ENCODE peak calls at places on chromosomes 16 and 17, in six cellular contexts. G is upper lobe of left lung, O is GM23338, P is stomach, U is prostate gland, J is transverse colon. L is an unnamed sample.

GRCh38 chr17:44278006-44278405 is 10.1 kb upstream of the SLC4A1 start:
- DNase-seq in O (no peak), G (no peak), U (no peak), J (no peak), P (no peak), L (no peak)

GRCh38 chr16:55482056-55482455 is 3.1 kb downstream of the MMP2 start:
- DNase-seq in O (no peak), U (no peak), J (no peak), G (no peak), P (no peak), L (no peak)

GRCh38 chr16:65916995-65917394 is 449.5 kb upstream of the CDH5 start:
- DNase-seq in G (no peak), U (no peak), J (no peak), P (no peak), O (peak; percentile 45), L (no peak)

GRCh38 chr16:35305476-35305875 is 1846.1 kb downstream of the TP53TG3F start:
- DNase-seq in U (no peak), O (no peak), G (no peak), J (no peak), P (no peak), L (no peak)

GRCh38 chr17:57732062-57732461 is 13.0 kb downstream of the CCDC182 start:
- DNase-seq in G (no peak), P (no peak), O (no peak), J (no peak), U (no peak), L (no peak)

GRCh38 chr17:6755731-6756184 is at the start of gene XAF1:
- DNase-seq in O (no peak), J (peak; percentile 52), U (peak; percentile 25), G (peak; percentile 38), P (peak; percentile 46), L (peak; percentile 84)

GRCh38 chr16:51150159-51150893 is 744 bp downstream of the SALL1 start:
- DNase-seq in J (no peak), U (no peak), O (peak; percentile 57), P (no peak), G (no peak), L (no peak)

GRCh38 chr17:30413109-30413508 is 34.4 kb downstream of the CPD start:
- DNase-seq in O (no peak), J (no peak), P (no peak), U (no peak), G (no peak), L (no peak)

GRCh38 chr17:20925091-20925490 is 117.7 kb downstream of the USP22 start:
- DNase-seq in G (no peak), U (no peak), O (no peak), P (no peak), J (no peak), L (no peak)

GRCh38 chr17:52106638-52107261 is 51.8 kb downstream of the CA10 start:
- DNase-seq in G (peak; percentile 22), J (peak; percentile 33), U (peak; percentile 27), O (peak; percentile 76), P (peak; percentile 50), L (no peak)

GRCh38 chr16:54750249-54750648 is 180.4 kb upstream of the IRX5 start:
- DNase-seq in J (no peak), O (no peak), P (no peak), U (no peak), G (no peak), L (no peak)

GRCh38 chr16:12917653-12918052 is 16.3 kb downstream of the SHISA9 start:
- DNase-seq in J (no peak), P (no peak), O (peak; percentile 48), U (no peak), G (no peak), L (no peak)

GRCh38 chr17:72151565-72152391 is 31.0 kb downstream of the SOX9 start:
- DNase-seq in J (peak; percentile 29), P (peak; percentile 82), G (peak; percentile 50), U (peak; percentile 85), O (peak; percentile 62), L (no peak)

GRCh38 chr17:76013377-76013932 is 12.8 kb downstream of the CDK3 start:
- DNase-seq in P (no peak), J (no peak), U (no peak), G (no peak), O (no peak), L (no peak)

GRCh38 chr16:82627811-82628339 is 1.1 kb downstream of the CDH13 start:
- DNase-seq in G (no peak), U (peak; percentile 52), O (peak; percentile 49), P (peak; percentile 50), J (peak; percentile 26), L (no peak)

GRCh38 chr16:82630688-82631087 is 3.9 kb downstream of the CDH13 start:
- DNase-seq in U (no peak), P (no peak), J (no peak), G (no peak), O (no peak), L (no peak)

GRCh38 chr16:82628741-82629140 is 2.0 kb downstream of the CDH13 start:
- DNase-seq in O (no peak), P (no peak), G (no peak), U (no peak), J (no peak), L (no peak)

GRCh38 chr16:82630219-82630618 is 3.5 kb downstream of the CDH13 start:
- DNase-seq in J (no peak), O (no peak), U (no peak), G (no peak), P (no peak), L (no peak)

GRCh38 chr16:82629441-82630027 is 2.8 kb downstream of the CDH13 start:
- DNase-seq in U (peak; percentile 36), P (no peak), J (no peak), O (peak; percentile 52), G (no peak), L (no peak)
- TF ChIP-seq POLR2AphosphoS5 in U (no peak), P (no peak), J (no peak), O (no peak), G (no peak), L (no peak)

DNA sequence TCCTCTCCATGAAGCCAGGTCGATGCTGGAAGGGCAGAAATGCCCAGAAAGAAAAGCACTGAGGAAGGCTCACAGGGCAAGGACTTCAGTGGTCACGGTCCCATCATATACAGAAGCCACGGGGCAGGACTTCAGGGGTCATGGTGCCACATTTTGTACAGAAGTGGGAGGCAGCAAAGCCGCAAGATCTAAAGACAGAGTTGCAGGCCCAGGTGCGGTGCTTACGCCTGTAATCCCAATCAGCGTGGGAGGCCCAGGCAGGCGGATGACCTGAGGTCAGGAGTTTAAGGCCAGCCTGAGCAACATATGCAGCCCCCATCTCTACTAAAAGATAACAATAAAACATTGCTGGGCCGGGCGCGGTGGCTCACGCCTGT is 96.0 kb downstream of the NXN start:
- DNase-seq in O (no peak), J (no peak), P (no peak), U (no peak), G (no peak), L (no peak)
- H3K27ac ChIP-seq in O (peak overlapping the region; percentile 85), J (peak overlapping the region; percentile 89), P (peak overlapping the region; percentile 80), U (peak overlapping the region; percentile 74), G (peak overlapping the region; percentile 75), L (peak overlapping the region; percentile 43)

DNA sequence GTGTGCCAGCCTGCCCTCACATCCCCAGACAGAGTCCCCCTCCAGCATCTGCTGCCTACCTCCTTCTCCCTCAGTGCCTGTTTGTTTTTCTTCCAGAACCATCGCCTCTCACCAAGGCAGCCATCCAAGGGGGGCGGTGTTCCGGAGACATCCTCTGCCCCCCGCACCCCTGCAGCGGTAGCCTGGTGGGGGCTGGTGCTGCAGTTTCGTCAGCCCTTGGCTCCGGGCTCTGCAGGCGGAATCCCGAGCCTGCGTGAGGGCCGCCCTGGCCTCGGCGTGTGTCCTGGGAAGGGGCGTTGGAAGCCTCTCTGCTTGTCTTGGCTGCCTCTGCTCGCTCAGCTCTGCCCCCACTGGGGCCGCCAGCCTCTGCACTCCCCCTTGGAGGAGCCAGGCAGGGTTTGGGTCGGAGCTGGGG is 126.0 kb upstream of the CIBAR2 start:
- DNase-seq in P (peak; percentile 33), G (no peak), J (peak; percentile 58), O (peak; percentile 80), U (no peak), L (no peak)
- TF ChIP-seq POLR2AphosphoS5 in P (peak; percentile 49), G (peak; percentile 49), J (peak; percentile 18), O (no peak), U (peak; percentile 59), L (no peak)

GRCh38 chr16:22635345-22635744 is 124.7 kb downstream of the NPIPB5 start:
- DNase-seq in U (no peak), G (no peak), P (no peak), O (peak; percentile 96), J (no peak), L (no peak)
- H3K27ac ChIP-seq in U (no peak overlapping the region), G (no peak overlapping the region), P (no peak overlapping the region), O (peak overlapping the region; percentile 98), J (no peak overlapping the region), L (no peak overlapping the region)

DNA sequence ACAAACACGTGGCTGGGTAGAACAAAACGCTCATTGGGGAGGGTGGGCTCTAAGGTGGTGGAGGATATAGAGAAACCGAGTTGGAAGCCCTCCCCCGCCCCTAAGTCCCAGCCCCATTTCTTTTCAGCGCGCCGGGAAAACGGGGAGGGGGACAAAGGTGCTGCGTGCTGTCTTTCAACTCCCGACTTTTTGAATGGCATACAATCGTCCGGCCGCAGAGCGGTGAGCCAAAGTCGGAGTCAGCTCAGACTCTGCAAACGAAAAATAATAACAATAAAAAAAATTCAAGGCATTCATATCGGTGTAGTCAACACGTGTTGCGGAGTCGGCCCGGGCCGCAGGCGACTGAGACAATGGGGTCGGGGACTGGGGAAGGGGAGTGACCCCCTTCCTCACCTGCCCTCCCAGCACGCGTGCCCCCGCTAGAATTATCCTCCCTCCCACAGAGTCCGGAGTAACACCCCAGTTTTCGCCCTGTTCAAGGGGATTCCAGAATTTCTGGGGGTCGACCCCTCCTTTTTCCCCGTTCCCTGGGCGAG is 1.8 kb upstream of the IGF2BP1 start:
- DNase-seq in P (no peak), J (no peak), U (no peak), O (peak; percentile 90), G (no peak), L (no peak)
- TF ChIP-seq POLR2AphosphoS5 in P (no peak), J (no peak), U (no peak), O (peak; percentile 31), G (no peak), L (no peak)

DNA sequence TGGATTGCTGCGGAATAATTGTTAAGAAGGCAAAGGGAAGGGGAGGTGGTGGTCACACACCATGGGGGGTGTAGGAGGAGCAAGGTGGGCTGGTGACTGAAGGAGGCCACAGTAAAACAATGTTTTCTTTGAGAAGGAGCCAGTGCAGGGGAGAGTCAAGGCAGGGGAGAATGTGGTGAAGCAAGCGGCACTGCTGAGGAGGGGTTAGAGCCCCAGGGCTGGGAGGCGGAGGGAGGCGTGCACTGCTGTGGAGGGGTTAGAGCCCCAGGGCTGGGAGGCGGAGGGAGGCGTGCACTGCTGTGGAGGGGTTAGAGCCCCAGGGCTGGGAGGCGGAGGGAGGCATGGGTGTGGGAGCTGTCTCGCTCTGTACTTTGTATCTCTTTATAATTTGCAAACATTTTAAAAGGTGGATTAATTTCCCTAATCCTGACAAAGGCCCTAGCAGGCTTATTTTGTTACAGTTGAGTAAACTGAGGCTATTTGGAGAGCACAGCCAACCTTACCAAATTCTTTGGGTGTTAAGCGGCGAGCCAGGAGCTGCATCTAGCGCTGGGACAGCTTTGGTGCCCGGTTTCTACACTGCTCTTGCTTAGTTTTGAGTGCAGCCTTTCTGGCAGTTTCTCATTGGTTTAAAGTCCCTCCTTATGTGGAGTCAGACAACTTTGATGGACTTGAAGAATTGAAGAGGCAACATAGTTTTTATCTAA is 20.9 kb downstream of the RPTOR start:
- DNase-seq in P (no peak), U (no peak), O (peak; percentile 47), G (no peak), J (no peak), L (no peak)
- H3K27ac ChIP-seq in P (no peak overlapping the region), U (no peak overlapping the region), O (no peak overlapping the region), G (no peak overlapping the region), J (no peak overlapping the region), L (no peak overlapping the region)

GRCh38 chr16:2963611-2964415 is at the start of gene KREMEN2:
- DNase-seq in G (no peak), P (no peak), O (peak; percentile 86), U (no peak), J (peak; percentile 21), L (peak; percentile 74)
- TF ChIP-seq POLR2AphosphoS5 in G (no peak), P (no peak), O (peak; percentile 57), U (no peak), J (no peak), L (no peak)

L was measured in spleen.